ENCODE peak calls at places on chromosome 5, in eight cellular contexts. S is mammary epithelial cell, K is colonic mucosa, M is hepatocyte, D is cardiac muscle cell, J is GM23338, Y is A673, U is K562. W is an unnamed sample.

GRCh38 chr5:147391781-147392180 is 118.1 kb downstream of the DPYSL3 start:
- DNase-seq in D (peak; percentile 87), U (no peak), S (peak; percentile 61), J (peak; percentile 58), K (peak; percentile 22), M (peak; percentile 80), Y (peak; percentile 50), W (peak; percentile 47)

GRCh38 chr5:150066901-150067396 is 19.4 kb downstream of the CSF1R start:
- DNase-seq in S (peak; percentile 60), Y (no peak), J (no peak), U (no peak), M (no peak), D (peak; percentile 68), K (no peak), W (no peak)

GRCh38 chr5:91419571-91420537 is 36.7 kb upstream of the ARRDC3 start:
- DNase-seq in S (peak; percentile 29), M (peak; percentile 73), J (peak; percentile 77), D (peak; percentile 72), K (peak; percentile 74), U (peak; percentile 36), Y (peak; percentile 86), W (peak; percentile 43)

GRCh38 chr5:135033026-135033861 is 784 bp downstream of the PITX1 start:
- DNase-seq in M (peak; percentile 59), U (peak; percentile 71), K (no peak), J (peak; percentile 81), S (peak; percentile 75), D (no peak), Y (peak; percentile 63), W (peak; percentile 54)

GRCh38 chr5:153520952-153521351 is 30.5 kb downstream of the GRIA1 start:
- DNase-seq in Y (no peak), D (no peak), S (no peak), J (no peak), K (no peak), U (no peak), M (no peak), W (no peak)

GRCh38 chr5:53434566-53434965 is 45.9 kb upstream of the FST start:
- DNase-seq in U (no peak), K (no peak), D (no peak), S (no peak), Y (no peak), J (no peak), M (no peak), W (no peak)

GRCh38 chr5:6218517-6218916 is 159.8 kb downstream of the MED10 start:
- DNase-seq in U (no peak), S (no peak), K (no peak), Y (no peak), M (no peak), D (no peak), J (no peak), W (no peak)

GRCh38 chr5:149614034-149614907 is 33.0 kb downstream of the ARHGEF37 start:
- DNase-seq in K (no peak), D (no peak), U (no peak), M (no peak), S (no peak), Y (no peak), J (no peak), W (no peak)

GRCh38 chr5:5183192-5183699 is 43.1 kb downstream of the ADAMTS16 start:
- DNase-seq in Y (no peak), D (no peak), S (no peak), M (no peak), J (peak; percentile 91), K (no peak), U (no peak), W (no peak)

GRCh38 chr5:10540036-10540544 is 23.8 kb upstream of the ANKRD33B start:
- DNase-seq in M (no peak), K (no peak), S (no peak), U (no peak), Y (no peak), J (no peak), D (no peak), W (no peak)
- H3K4me1 ChIP-seq in M (peaks cover 3% of the 10 kb centered on the region), K (no peaks in the 10 kb centered on the region), S (no peaks in the 10 kb centered on the region), U (peaks cover 22% of the 10 kb centered on the region), Y (no peaks in the 10 kb centered on the region), J (no peaks in the 10 kb centered on the region), D (peaks cover 20% of the 10 kb centered on the region), W (peaks cover 21% of the 10 kb centered on the region)

GRCh38 chr5:33277061-33277460 is 163.7 kb upstream of the TARS1 start:
- DNase-seq in S (no peak), M (no peak), J (no peak), U (no peak), D (no peak), K (no peak), Y (no peak), W (no peak)

GRCh38 chr5:33272288-33272687 is 168.5 kb upstream of the TARS1 start:
- DNase-seq in S (peak; percentile 90), Y (no peak), D (peak; percentile 88), K (no peak), M (no peak), J (no peak), U (no peak), W (no peak)

GRCh38 chr5:33275391-33275790 is 165.4 kb upstream of the TARS1 start:
- DNase-seq in S (no peak), K (no peak), U (no peak), D (no peak), M (no peak), J (no peak), Y (no peak), W (no peak)

GRCh38 chr5:33273985-33274384 is 166.8 kb upstream of the TARS1 start:
- DNase-seq in Y (no peak), K (no peak), S (no peak), U (no peak), J (no peak), M (no peak), D (no peak), W (no peak)

GRCh38 chr5:33275921-33276705 is 164.7 kb upstream of the TARS1 start:
- DNase-seq in S (no peak), U (no peak), Y (no peak), M (no peak), D (no peak), K (no peak), J (no peak), W (no peak)
- H3K27me3 ChIP-seq in S (no peaks in the 10 kb centered on the region), U (no peaks in the 10 kb centered on the region), Y (no peaks in the 10 kb centered on the region), M (no peaks in the 10 kb centered on the region), D (no peaks in the 10 kb centered on the region), K (no peaks in the 10 kb centered on the region), J (no peaks in the 10 kb centered on the region), W (no peaks in the 10 kb centered on the region)

DNA sequence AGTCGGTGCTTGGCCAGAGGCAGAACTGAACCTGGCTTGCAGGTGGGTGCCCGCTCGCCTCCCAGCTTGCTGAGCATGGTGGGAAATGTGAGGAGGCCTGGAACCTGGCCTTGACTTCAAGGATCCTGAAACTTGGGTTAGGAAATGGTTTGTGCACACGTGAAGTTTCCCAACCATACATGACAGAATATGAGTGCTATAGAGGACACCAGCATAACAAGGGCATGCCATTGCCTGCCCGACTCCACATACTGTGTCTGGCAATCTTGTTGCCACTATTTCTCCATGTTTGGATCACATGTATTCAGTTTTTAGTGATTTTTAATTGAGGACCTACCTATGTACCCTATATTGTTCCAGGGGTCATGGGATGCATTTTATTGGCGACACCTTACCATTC is 177.6 kb upstream of the ANKRD55 start:
- DNase-seq in J (no peak), S (no peak), U (no peak), K (no peak), M (no peak), D (no peak), Y (no peak), W (no peak)
- H3K4me1 ChIP-seq in J (no peaks in the 10 kb centered on the region), S (peaks cover 9% of the 10 kb centered on the region), U (peaks cover 11% of the 10 kb centered on the region), K (no peaks in the 10 kb centered on the region), M (peaks cover 51% of the 10 kb centered on the region), D (peaks cover 16% of the 10 kb centered on the region), Y (peaks cover 33% of the 10 kb centered on the region), W (peaks cover 94% of the 10 kb centered on the region)

DNA sequence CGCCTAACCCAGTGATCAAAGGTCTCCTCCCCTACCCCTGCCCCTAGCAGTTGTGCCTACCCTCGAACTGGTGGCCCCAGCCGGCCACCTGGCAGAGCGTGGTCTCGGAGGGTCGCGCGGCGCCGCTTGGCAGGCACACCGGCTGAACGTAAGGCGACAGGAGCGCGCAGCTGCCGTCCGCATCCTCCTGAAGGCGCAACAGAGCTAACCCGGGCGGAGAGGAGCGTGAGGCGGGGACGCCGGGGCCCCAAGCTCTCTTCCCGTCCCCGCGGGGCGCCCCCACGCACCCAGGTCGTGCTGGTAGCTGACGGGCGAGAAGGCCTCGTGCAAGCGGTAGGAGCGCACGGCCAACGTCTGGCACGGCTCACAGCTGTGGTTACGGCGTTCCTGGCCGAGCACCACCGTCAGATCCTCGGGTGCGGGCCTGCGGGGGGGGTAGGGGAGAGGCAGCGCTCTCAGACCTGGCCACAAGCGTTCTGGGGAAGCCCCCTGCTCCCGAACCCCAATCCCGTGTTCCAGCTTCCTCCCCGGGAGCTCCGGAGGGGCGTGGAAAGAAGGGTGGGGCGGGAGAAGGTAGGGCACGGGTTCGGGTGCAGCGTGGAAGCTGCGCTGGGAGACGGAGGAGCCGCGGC is 2.8 kb upstream of the PFN3 start:
- DNase-seq in K (no peak), U (no peak), J (peak; percentile 65), D (no peak), M (peak; percentile 43), Y (peak; percentile 21), S (peak; percentile 19), W (peak; percentile 60)
- H3K27me3 ChIP-seq in K (peaks cover 10% of the 10 kb centered on the region), U (no peaks in the 10 kb centered on the region), J (peaks cover 84% of the 10 kb centered on the region), D (peaks cover 74% of the 10 kb centered on the region), M (peaks cover 8% of the 10 kb centered on the region), Y (peaks cover 44% of the 10 kb centered on the region), S (no peaks in the 10 kb centered on the region), W (no peaks in the 10 kb centered on the region)

DNA sequence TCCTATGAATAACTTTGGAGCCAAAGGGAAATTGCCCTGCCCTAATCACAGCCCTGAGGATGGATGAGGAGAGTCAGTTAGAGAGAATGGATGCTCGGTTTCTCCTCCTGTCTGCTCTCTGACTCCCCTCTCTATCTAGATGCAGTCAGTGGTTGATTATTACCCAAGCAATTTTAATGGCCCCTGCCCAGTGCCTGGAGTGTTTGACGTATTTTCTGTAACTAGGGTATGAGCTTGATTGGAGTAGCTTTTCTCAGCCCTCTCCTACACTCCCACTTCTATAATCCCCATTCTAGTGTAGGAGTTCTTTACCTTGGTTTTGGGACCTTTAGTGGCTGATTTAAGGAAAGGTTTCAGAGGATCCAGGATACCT is 60.4 kb downstream of the DOCK2 start:
- DNase-seq in J (no peak), M (no peak), K (no peak), U (no peak), Y (no peak), S (no peak), D (no peak), W (no peak)
- H3K4me1 ChIP-seq in J (no peaks in the 10 kb centered on the region), M (peaks cover under 1% of the 10 kb centered on the region), K (no peaks in the 10 kb centered on the region), U (no peaks in the 10 kb centered on the region), Y (peaks cover 15% of the 10 kb centered on the region), S (peaks cover 27% of the 10 kb centered on the region), D (peaks cover 9% of the 10 kb centered on the region), W (no peaks in the 10 kb centered on the region)

DNA sequence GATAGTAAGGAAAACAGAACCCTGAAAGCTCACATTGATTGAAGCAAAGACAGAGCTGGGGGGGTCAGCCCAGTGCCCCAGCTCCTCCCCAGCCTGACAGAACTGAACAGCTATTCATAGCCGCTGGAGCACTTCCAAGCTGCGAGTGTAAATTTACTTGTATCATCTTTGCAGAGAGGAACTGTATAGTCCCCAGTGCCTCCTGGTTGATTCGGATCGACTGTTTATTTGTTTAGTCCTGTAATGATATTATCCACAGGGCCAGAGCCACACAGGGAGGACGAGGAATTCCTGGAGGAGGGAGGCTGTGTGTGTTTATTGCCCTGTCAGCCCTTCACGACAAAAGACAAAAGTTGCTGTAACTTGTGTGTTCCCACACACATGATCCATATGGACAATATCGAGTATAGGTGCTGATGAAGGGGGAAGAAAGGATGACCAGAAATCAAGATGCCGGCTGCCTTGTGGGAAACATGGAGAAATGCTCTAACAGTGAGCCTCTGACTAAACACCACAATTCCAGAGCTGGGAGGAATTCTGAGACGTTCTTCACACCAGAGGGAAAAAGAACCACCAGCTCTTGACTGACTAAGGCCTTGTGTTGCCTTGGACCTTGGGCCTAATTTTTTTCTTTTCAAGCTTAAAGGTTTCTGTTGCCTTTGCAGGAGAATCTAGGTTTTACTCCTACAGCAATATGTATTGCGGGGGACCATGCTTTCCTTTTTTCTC is 31.1 kb downstream of the FOXD1 start:
- DNase-seq in Y (no peak), D (no peak), U (no peak), K (no peak), M (no peak), S (no peak), J (no peak), W (no peak)
- H3K27me3 ChIP-seq in Y (peaks cover 63% of the 10 kb centered on the region), D (peaks cover 84% of the 10 kb centered on the region), U (peaks cover 40% of the 10 kb centered on the region), K (peaks cover 57% of the 10 kb centered on the region), M (peaks cover 94% of the 10 kb centered on the region), S (no peaks in the 10 kb centered on the region), J (peaks cover 72% of the 10 kb centered on the region), W (no peaks in the 10 kb centered on the region)

W was measured in Caco-2.